ENCODE peak calls at places on chromosomes 12 and 14, in five cellular contexts. R is HFFc6, D is NCI-H146, Q is colonic mucosa, K is cerebellum. Y is an unnamed sample.

GRCh38 chr12:92759634-92760268 is 57.0 kb downstream of the PLEKHG7 start:
- DNase-seq in D (no peak), K (no peak), R (peak; percentile 95), Q (no peak), Y (peak; percentile 71)

GRCh38 chr14:70237710-70238109 is 49.0 kb upstream of the SLC8A3 start:
- DNase-seq in Q (no peak), D (no peak), R (no peak), K (no peak), Y (no peak)

GRCh38 chr14:76917759-76918175 is 91.6 kb downstream of the LRRC74A start:
- DNase-seq in K (peak; percentile 41), Q (no peak), D (no peak), R (no peak), Y (no peak)

GRCh38 chr12:77166711-77167110 is 101.3 kb upstream of the E2F7 start:
- DNase-seq in K (no peak), R (peak; percentile 58), D (no peak), Q (no peak), Y (no peak)

GRCh38 chr12:13336216-13336615 is 139.7 kb downstream of the EMP1 start:
- DNase-seq in R (no peak), D (no peak), K (no peak), Q (no peak), Y (no peak)

GRCh38 chr14:64501326-64502171 is 2.1 kb downstream of the ZBTB25 start:
- DNase-seq in K (peak; percentile 34), R (peak; percentile 86), D (no peak), Q (peak; percentile 72), Y (peak; percentile 56)

GRCh38 chr14:105116451-105117256 is 51.4 kb upstream of the GPR132 start:
- DNase-seq in D (no peak), R (no peak), K (no peak), Q (no peak), Y (no peak)

GRCh38 chr14:20698934-20699333 is 10.4 kb downstream of the ANG start:
- DNase-seq in Q (no peak), K (no peak), R (no peak), D (no peak), Y (no peak)

GRCh38 chr12:96352161-96352835 is 47.9 kb downstream of the CDK17 start:
- DNase-seq in R (no peak), D (no peak), Q (no peak), K (no peak), Y (no peak)

GRCh38 chr12:96814200-96814599 is 92.9 kb upstream of the NEDD1 start:
- DNase-seq in Q (no peak), R (peak; percentile 12), K (no peak), D (no peak), Y (no peak)

Y was measured in Caki2.